ENCODE peak calls at places on chromosome 1, in ten cellular contexts. One of them, this sample, is unnamed.

GRCh38 chr1:52659356-52659755 is 26.4 kb downstream of the SHISAL2A start:
- DNase-seq in prostate gland: no peak
- DNase-seq in epithelial cell of esophagus: peak
- DNase-seq in coronary artery: no peak
- DNase-seq in lower leg skin: no peak
- DNase-seq in small intestine: no peak
- DNase-seq in fibroblast of the aortic adventitia: no peak
- DNase-seq in neural progenitor cell: no peak
- DNase-seq in aorta: no peak
- DNase-seq in spleen: no peak
- DNase-seq in this sample: no peak

GRCh38 chr1:67599085-67599484 is 85.9 kb upstream of the GADD45A start:
- DNase-seq in prostate gland: peak
- DNase-seq in epithelial cell of esophagus: peak
- DNase-seq in coronary artery: no peak
- DNase-seq in lower leg skin: peak
- DNase-seq in small intestine: no peak
- DNase-seq in fibroblast of the aortic adventitia: peak
- DNase-seq in neural progenitor cell: no peak
- DNase-seq in aorta: no peak
- DNase-seq in spleen: no peak
- DNase-seq in this sample: no peak

GRCh38 chr1:41482001-41482765 is 2.3 kb downstream of the EDN2 start:
- DNase-seq in prostate gland: peak
- DNase-seq in epithelial cell of esophagus: peak
- DNase-seq in coronary artery: no peak
- DNase-seq in lower leg skin: no peak
- DNase-seq in small intestine: peak
- DNase-seq in fibroblast of the aortic adventitia: no peak
- DNase-seq in neural progenitor cell: no peak
- DNase-seq in aorta: peak
- DNase-seq in spleen: peak
- DNase-seq in this sample: peak

GRCh38 chr1:85654066-85654782 is 54.0 kb downstream of the ZNHIT6 start:
- DNase-seq in prostate gland: no peak
- DNase-seq in epithelial cell of esophagus: peak
- DNase-seq in coronary artery: no peak
- DNase-seq in lower leg skin: no peak
- DNase-seq in small intestine: peak
- DNase-seq in fibroblast of the aortic adventitia: peak
- DNase-seq in neural progenitor cell: no peak
- DNase-seq in aorta: no peak
- DNase-seq in spleen: no peak
- DNase-seq in this sample: no peak

GRCh38 chr1:212186427-212187207 is 98.6 kb upstream of the PPP2R5A start:
- DNase-seq in prostate gland: no peak
- DNase-seq in epithelial cell of esophagus: peak
- DNase-seq in coronary artery: no peak
- DNase-seq in lower leg skin: no peak
- DNase-seq in small intestine: peak
- DNase-seq in fibroblast of the aortic adventitia: peak
- DNase-seq in neural progenitor cell: no peak
- DNase-seq in aorta: no peak
- DNase-seq in spleen: no peak
- DNase-seq in this sample: no peak

GRCh38 chr1:19067187-19067911 is 110.9 kb upstream of the IFFO2 start:
- DNase-seq in prostate gland: peak
- DNase-seq in epithelial cell of esophagus: no peak
- DNase-seq in coronary artery: no peak
- DNase-seq in lower leg skin: no peak
- DNase-seq in small intestine: no peak
- DNase-seq in fibroblast of the aortic adventitia: peak
- DNase-seq in neural progenitor cell: peak
- DNase-seq in aorta: no peak
- DNase-seq in spleen: no peak
- DNase-seq in this sample: no peak

GRCh38 chr1:194296201-194296600 is 1109.8 kb upstream of the B3GALT2 start:
- DNase-seq in prostate gland: no peak
- DNase-seq in epithelial cell of esophagus: peak
- DNase-seq in coronary artery: no peak
- DNase-seq in lower leg skin: no peak
- DNase-seq in small intestine: no peak
- DNase-seq in fibroblast of the aortic adventitia: no peak
- DNase-seq in neural progenitor cell: no peak
- DNase-seq in aorta: no peak
- DNase-seq in spleen: no peak
- DNase-seq in this sample: no peak

GRCh38 chr1:91827094-91828006 is 58.6 kb downstream of the TGFBR3 start:
- DNase-seq in prostate gland: peak
- DNase-seq in epithelial cell of esophagus: peak
- DNase-seq in coronary artery: no peak
- DNase-seq in lower leg skin: peak
- DNase-seq in small intestine: peak
- DNase-seq in fibroblast of the aortic adventitia: no peak
- DNase-seq in neural progenitor cell: no peak
- DNase-seq in aorta: no peak
- DNase-seq in spleen: no peak
- DNase-seq in this sample: peak

GRCh38 chr1:27363766-27364695 is 2.7 kb downstream of the MAP3K6 start:
- DNase-seq in prostate gland: no peak
- DNase-seq in epithelial cell of esophagus: no peak
- DNase-seq in coronary artery: no peak
- DNase-seq in lower leg skin: no peak
- DNase-seq in small intestine: no peak
- DNase-seq in fibroblast of the aortic adventitia: no peak
- DNase-seq in neural progenitor cell: peak
- DNase-seq in aorta: no peak
- DNase-seq in spleen: no peak
- DNase-seq in this sample: no peak

GRCh38 chr1:27366113-27366410 is 699 bp downstream of the MAP3K6 start:
- DNase-seq in prostate gland: peak
- DNase-seq in epithelial cell of esophagus: peak
- DNase-seq in coronary artery: peak
- DNase-seq in lower leg skin: peak
- DNase-seq in small intestine: peak
- DNase-seq in fibroblast of the aortic adventitia: no peak
- DNase-seq in neural progenitor cell: peak
- DNase-seq in aorta: peak
- DNase-seq in spleen: peak
- DNase-seq in this sample: peak

GRCh38 chr1:27365372-27366112 is 1.2 kb downstream of the MAP3K6 start:
- DNase-seq in prostate gland: peak
- DNase-seq in epithelial cell of esophagus: peak
- DNase-seq in coronary artery: peak
- DNase-seq in lower leg skin: peak
- DNase-seq in small intestine: peak
- DNase-seq in fibroblast of the aortic adventitia: peak
- DNase-seq in neural progenitor cell: peak
- DNase-seq in aorta: peak
- DNase-seq in spleen: peak
- DNase-seq in this sample: peak

GRCh38 chr1:27366411-27367159 is at the start of gene MAP3K6:
- DNase-seq in prostate gland: peak
- DNase-seq in epithelial cell of esophagus: peak
- DNase-seq in coronary artery: peak
- DNase-seq in lower leg skin: peak
- DNase-seq in small intestine: peak
- DNase-seq in fibroblast of the aortic adventitia: peak
- DNase-seq in neural progenitor cell: peak
- DNase-seq in aorta: peak
- DNase-seq in spleen: peak
- DNase-seq in this sample: peak

GRCh38 chr1:27364696-27365371 is 1.9 kb downstream of the MAP3K6 start:
- DNase-seq in prostate gland: no peak
- DNase-seq in epithelial cell of esophagus: no peak
- DNase-seq in coronary artery: peak
- DNase-seq in lower leg skin: no peak
- DNase-seq in small intestine: no peak
- DNase-seq in fibroblast of the aortic adventitia: no peak
- DNase-seq in neural progenitor cell: no peak
- DNase-seq in aorta: no peak
- DNase-seq in spleen: no peak
- DNase-seq in this sample: no peak
- H3K4me3 ChIP-seq in prostate gland: peak
- H3K4me3 ChIP-seq in epithelial cell of esophagus: peak
- H3K4me3 ChIP-seq in coronary artery: peak
- H3K4me3 ChIP-seq in lower leg skin: no peak
- H3K4me3 ChIP-seq in small intestine: no peak
- H3K4me3 ChIP-seq in fibroblast of the aortic adventitia: peak
- H3K4me3 ChIP-seq in neural progenitor cell: no peak
- H3K4me3 ChIP-seq in aorta: no peak
- H3K4me3 ChIP-seq in spleen: peak
- H3K4me3 ChIP-seq in this sample: peak

DNA sequence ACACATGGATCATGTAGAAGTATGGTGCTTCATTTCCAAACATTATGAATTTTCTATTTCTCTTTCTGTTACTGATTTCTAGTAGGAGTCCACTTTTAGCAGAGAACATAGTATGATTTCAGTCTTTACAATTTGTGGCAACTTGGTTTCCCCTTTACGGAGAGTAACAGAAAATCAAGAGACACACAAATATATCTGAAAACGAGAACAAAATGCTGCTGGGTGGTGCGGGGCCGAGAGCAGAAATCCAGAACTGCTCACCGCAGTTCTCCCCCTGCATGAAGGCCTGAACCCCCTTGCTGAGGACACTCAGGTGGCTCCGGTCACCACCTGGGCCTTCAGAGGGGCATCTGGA is 94.5 kb upstream of the FMN2 start:
- DNase-seq in prostate gland: no peak
- DNase-seq in epithelial cell of esophagus: no peak
- DNase-seq in coronary artery: no peak
- DNase-seq in lower leg skin: no peak
- DNase-seq in small intestine: no peak
- DNase-seq in fibroblast of the aortic adventitia: no peak
- DNase-seq in neural progenitor cell: no peak
- DNase-seq in aorta: no peak
- DNase-seq in spleen: no peak
- DNase-seq in this sample: no peak
- H3K4me3 ChIP-seq in prostate gland: no peak
- H3K4me3 ChIP-seq in epithelial cell of esophagus: no peak
- H3K4me3 ChIP-seq in coronary artery: peak
- H3K4me3 ChIP-seq in lower leg skin: no peak
- H3K4me3 ChIP-seq in small intestine: no peak
- H3K4me3 ChIP-seq in fibroblast of the aortic adventitia: no peak
- H3K4me3 ChIP-seq in neural progenitor cell: peak
- H3K4me3 ChIP-seq in aorta: no peak
- H3K4me3 ChIP-seq in spleen: no peak
- H3K4me3 ChIP-seq in this sample: no peak

GRCh38 chr1:12593621-12594066 is 24.4 kb downstream of the DHRS3 start:
- DNase-seq in prostate gland: peak
- DNase-seq in epithelial cell of esophagus: peak
- DNase-seq in coronary artery: no peak
- DNase-seq in lower leg skin: peak
- DNase-seq in small intestine: peak
- DNase-seq in fibroblast of the aortic adventitia: peak
- DNase-seq in neural progenitor cell: no peak
- DNase-seq in aorta: peak
- DNase-seq in spleen: no peak
- DNase-seq in this sample: peak

GRCh38 chr1:12597792-12598191 is 20.2 kb downstream of the DHRS3 start:
- DNase-seq in prostate gland: peak
- DNase-seq in epithelial cell of esophagus: no peak
- DNase-seq in coronary artery: no peak
- DNase-seq in lower leg skin: peak
- DNase-seq in small intestine: peak
- DNase-seq in fibroblast of the aortic adventitia: no peak
- DNase-seq in neural progenitor cell: no peak
- DNase-seq in aorta: peak
- DNase-seq in spleen: peak
- DNase-seq in this sample: peak

GRCh38 chr1:12594966-12595838 is 22.8 kb downstream of the DHRS3 start:
- DNase-seq in prostate gland: peak
- DNase-seq in epithelial cell of esophagus: no peak
- DNase-seq in coronary artery: no peak
- DNase-seq in lower leg skin: peak
- DNase-seq in small intestine: no peak
- DNase-seq in fibroblast of the aortic adventitia: peak
- DNase-seq in neural progenitor cell: peak
- DNase-seq in aorta: peak
- DNase-seq in spleen: peak
- DNase-seq in this sample: peak

GRCh38 chr1:12594490-12594889 is 23.5 kb downstream of the DHRS3 start:
- DNase-seq in prostate gland: no peak
- DNase-seq in epithelial cell of esophagus: no peak
- DNase-seq in coronary artery: no peak
- DNase-seq in lower leg skin: no peak
- DNase-seq in small intestine: no peak
- DNase-seq in fibroblast of the aortic adventitia: no peak
- DNase-seq in neural progenitor cell: no peak
- DNase-seq in aorta: no peak
- DNase-seq in spleen: no peak
- DNase-seq in this sample: no peak

DNA sequence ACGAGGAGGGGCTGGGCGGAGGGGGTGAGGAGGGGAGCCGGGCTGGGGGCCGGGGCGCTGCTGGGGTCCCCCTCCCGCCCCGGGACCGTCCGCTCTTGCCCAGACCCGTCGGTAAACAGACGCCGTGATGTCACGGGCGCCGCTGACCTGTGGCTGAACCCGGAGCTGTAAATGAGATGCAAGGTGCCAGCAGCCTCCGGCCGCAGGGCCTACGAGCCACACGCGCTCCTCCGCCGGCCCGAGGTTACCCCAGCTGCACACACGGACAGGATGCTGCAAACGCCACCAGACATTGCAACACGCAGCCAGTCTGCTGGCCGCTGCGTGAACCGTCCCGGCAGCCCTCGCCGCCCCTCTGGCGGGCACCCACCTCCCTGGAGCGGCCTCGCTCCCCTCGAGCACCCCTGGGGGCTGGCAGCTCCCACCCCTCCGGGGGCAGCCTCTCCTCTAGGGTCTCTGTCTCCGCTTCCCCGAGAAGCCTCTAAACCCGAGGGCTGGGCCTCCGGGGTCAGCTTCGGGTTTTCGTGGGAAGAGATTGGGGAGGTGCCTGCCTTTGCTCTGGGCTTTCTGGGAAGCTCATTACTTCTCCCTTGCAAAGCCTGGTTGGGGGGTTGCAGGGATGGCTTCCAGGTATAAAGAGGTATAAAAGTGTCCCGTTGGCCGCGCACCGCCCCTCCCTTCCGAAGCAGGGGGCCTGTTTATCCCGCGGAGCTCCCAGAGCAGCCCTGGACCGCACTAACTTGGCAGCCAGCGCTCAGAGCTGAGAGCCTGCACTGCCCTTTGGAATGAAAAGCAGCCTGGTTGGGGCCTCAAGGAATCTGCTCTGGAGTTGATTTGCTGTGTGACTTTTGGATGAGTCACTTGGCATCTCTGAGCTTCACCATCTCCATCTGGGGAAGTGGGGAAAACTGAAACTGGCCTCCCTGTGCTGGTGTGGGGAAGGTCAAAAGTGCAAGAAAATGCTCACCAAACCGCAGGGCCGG is 21.9 kb downstream of the DHRS3 start:
- DNase-seq in prostate gland: peak
- DNase-seq in epithelial cell of esophagus: peak
- DNase-seq in coronary artery: peak
- DNase-seq in lower leg skin: peak
- DNase-seq in small intestine: peak
- DNase-seq in fibroblast of the aortic adventitia: peak
- DNase-seq in neural progenitor cell: peak
- DNase-seq in aorta: peak
- DNase-seq in spleen: peak
- DNase-seq in this sample: peak
- H3K4me3 ChIP-seq in prostate gland: peak
- H3K4me3 ChIP-seq in epithelial cell of esophagus: no peak
- H3K4me3 ChIP-seq in coronary artery: peak
- H3K4me3 ChIP-seq in lower leg skin: no peak
- H3K4me3 ChIP-seq in small intestine: no peak
- H3K4me3 ChIP-seq in fibroblast of the aortic adventitia: peak
- H3K4me3 ChIP-seq in neural progenitor cell: peak
- H3K4me3 ChIP-seq in aorta: no peak
- H3K4me3 ChIP-seq in spleen: peak
- H3K4me3 ChIP-seq in this sample: peak

GRCh38 chr1:209829716-209830115 is 1.9 kb downstream of the UTP25 start:
- DNase-seq in prostate gland: no peak
- DNase-seq in epithelial cell of esophagus: no peak
- DNase-seq in coronary artery: no peak
- DNase-seq in lower leg skin: no peak
- DNase-seq in small intestine: no peak
- DNase-seq in fibroblast of the aortic adventitia: no peak
- DNase-seq in neural progenitor cell: no peak
- DNase-seq in aorta: no peak
- DNase-seq in spleen: no peak
- DNase-seq in this sample: no peak

GRCh38 chr1:209831615-209832014 is 3.8 kb downstream of the UTP25 start:
- DNase-seq in prostate gland: no peak
- DNase-seq in epithelial cell of esophagus: peak
- DNase-seq in coronary artery: no peak
- DNase-seq in lower leg skin: no peak
- DNase-seq in small intestine: no peak
- DNase-seq in fibroblast of the aortic adventitia: peak
- DNase-seq in neural progenitor cell: no peak
- DNase-seq in aorta: no peak
- DNase-seq in spleen: no peak
- DNase-seq in this sample: no peak

GRCh38 chr1:209825591-209826433 is 2.0 kb upstream of the UTP25 start:
- DNase-seq in prostate gland: peak
- DNase-seq in epithelial cell of esophagus: peak
- DNase-seq in coronary artery: no peak
- DNase-seq in lower leg skin: no peak
- DNase-seq in small intestine: peak
- DNase-seq in fibroblast of the aortic adventitia: peak
- DNase-seq in neural progenitor cell: no peak
- DNase-seq in aorta: no peak
- DNase-seq in spleen: no peak
- DNase-seq in this sample: no peak

GRCh38 chr1:209827384-209828261 is at the start of gene UTP25:
- DNase-seq in prostate gland: peak
- DNase-seq in epithelial cell of esophagus: peak
- DNase-seq in coronary artery: peak
- DNase-seq in lower leg skin: peak
- DNase-seq in small intestine: peak
- DNase-seq in fibroblast of the aortic adventitia: peak
- DNase-seq in neural progenitor cell: peak
- DNase-seq in aorta: peak
- DNase-seq in spleen: peak
- DNase-seq in this sample: peak

GRCh38 chr1:209830722-209831121 is 3.0 kb downstream of the UTP25 start:
- DNase-seq in prostate gland: no peak
- DNase-seq in epithelial cell of esophagus: no peak
- DNase-seq in coronary artery: no peak
- DNase-seq in lower leg skin: no peak
- DNase-seq in small intestine: no peak
- DNase-seq in fibroblast of the aortic adventitia: no peak
- DNase-seq in neural progenitor cell: no peak
- DNase-seq in aorta: no peak
- DNase-seq in spleen: no peak
- DNase-seq in this sample: no peak
- H3K4me3 ChIP-seq in prostate gland: no peak
- H3K4me3 ChIP-seq in epithelial cell of esophagus: no peak
- H3K4me3 ChIP-seq in coronary artery: no peak
- H3K4me3 ChIP-seq in lower leg skin: no peak
- H3K4me3 ChIP-seq in small intestine: no peak
- H3K4me3 ChIP-seq in fibroblast of the aortic adventitia: no peak
- H3K4me3 ChIP-seq in neural progenitor cell: no peak
- H3K4me3 ChIP-seq in aorta: no peak
- H3K4me3 ChIP-seq in spleen: no peak
- H3K4me3 ChIP-seq in this sample: no peak

This sample was measured in sigmoid colon.